ENCODE peak calls at places on chromosomes 7 and 10, in six cellular contexts. Q, I, Z, J, N and D are unnamed samples.

GRCh38 chr10:102422586-102423129 is 2.0 kb downstream of the FBXL15 start:
- DNase-seq in N (no peak), J (no peak), I (no peak), Q (peak; percentile 88), Z (peak; percentile 45), D (no peak)

GRCh38 chr7:33459340-33459751 is 330.0 kb downstream of the BBS9 start:
- DNase-seq in Q (peak; percentile 90), Z (peak; percentile 49), N (no peak), I (peak; percentile 3), J (no peak), D (no peak)

GRCh38 chr7:50352282-50352681 is 47.8 kb downstream of the IKZF1 start:
- DNase-seq in J (peak; percentile 39), N (no peak), Z (no peak), Q (no peak), I (no peak), D (no peak)

GRCh38 chr10:110007171-110007700 is 548 bp upstream of the ADD3 start:
- DNase-seq in I (no peak), J (peak; percentile 5), Z (no peak), N (peak; percentile 41), Q (peak; percentile 47), D (peak; percentile 16)

GRCh38 chr10:349081-349480 is 213.8 kb downstream of the ZMYND11 start:
- DNase-seq in N (no peak), Z (no peak), J (no peak), Q (no peak), I (no peak), D (peak; percentile 49)

GRCh38 chr10:99975106-99975829 is 34.5 kb downstream of the DNMBP start:
- DNase-seq in I (no peak), Q (no peak), Z (no peak), N (no peak), J (no peak), D (no peak)

GRCh38 chr10:124378817-124379510 is 39.8 kb downstream of the OAT start:
- DNase-seq in J (no peak), I (no peak), N (no peak), Q (peak; percentile 33), Z (no peak), D (no peak)

GRCh38 chr7:52586704-52587103 is 448.7 kb upstream of the POM121L12 start:
- DNase-seq in Q (peak; percentile 93), Z (no peak), J (no peak), N (no peak), I (no peak), D (no peak)

GRCh38 chr10:24762966-24763623 is 39.4 kb upstream of the ARHGAP21 start:
- DNase-seq in Z (peak; percentile 33), J (no peak), I (no peak), Q (peak; percentile 86), N (no peak), D (no peak)

GRCh38 chr10:126405239-126405785 is 17.0 kb upstream of the ADAM12 start:
- DNase-seq in Q (no peak), Z (no peak), J (no peak), I (no peak), N (no peak), D (no peak)

GRCh38 chr10:11197854-11198253 is 180.2 kb downstream of the CELF2 start:
- DNase-seq in N (no peak), Q (no peak), J (no peak), I (no peak), Z (no peak), D (no peak)

GRCh38 chr10:111200505-111201186 is 123.8 kb downstream of the ADRA2A start:
- DNase-seq in Z (no peak), J (no peak), I (no peak), N (no peak), Q (no peak), D (no peak)

GRCh38 chr7:105426606-105427146 is 38.0 kb upstream of the SRPK2 start:
- DNase-seq in Z (no peak), Q (no peak), I (no peak), N (no peak), J (no peak), D (no peak)

GRCh38 chr10:44922826-44923545 is 11.8 kb downstream of the TMEM72 start:
- DNase-seq in Q (no peak), I (no peak), Z (no peak), J (no peak), N (no peak), D (no peak)

GRCh38 chr7:93226310-93226709 is at the start of gene HEPACAM2:
- DNase-seq in Q (no peak), J (no peak), I (no peak), N (no peak), Z (no peak), D (no peak)

GRCh38 chr7:93232673-93233018 is 480 bp downstream of the VPS50 start:
- DNase-seq in Q (peak; percentile 8), J (no peak), N (no peak), I (no peak), Z (no peak), D (no peak)

GRCh38 chr7:93228302-93228701 is 2.0 kb upstream of the HEPACAM2 start:
- DNase-seq in Z (peak; percentile 31), J (no peak), N (no peak), I (peak; percentile 23), Q (peak; percentile 60), D (no peak)

GRCh38 chr7:93231264-93231663 is 902 bp upstream of the VPS50 start:
- DNase-seq in J (no peak), I (no peak), Z (no peak), Q (no peak), N (no peak), D (no peak)

GRCh38 chr7:93231799-93232672 is at the start of gene VPS50:
- DNase-seq in Q (peak; percentile 99), N (peak; percentile 79), I (peak; percentile 89), Z (peak; percentile 98), J (peak; percentile 88), D (peak; percentile 98)
- H3K4me3 ChIP-seq in Q (peak within 1 kb of the TSS; percentile 84), N (peak within 1 kb of the TSS; percentile 81), I (peak within 1 kb of the TSS; percentile 93), Z (peak within 1 kb of the TSS; percentile 92), J (peak within 1 kb of the TSS; percentile 93), D (peak within 1 kb of the TSS; percentile 90)

DNA sequence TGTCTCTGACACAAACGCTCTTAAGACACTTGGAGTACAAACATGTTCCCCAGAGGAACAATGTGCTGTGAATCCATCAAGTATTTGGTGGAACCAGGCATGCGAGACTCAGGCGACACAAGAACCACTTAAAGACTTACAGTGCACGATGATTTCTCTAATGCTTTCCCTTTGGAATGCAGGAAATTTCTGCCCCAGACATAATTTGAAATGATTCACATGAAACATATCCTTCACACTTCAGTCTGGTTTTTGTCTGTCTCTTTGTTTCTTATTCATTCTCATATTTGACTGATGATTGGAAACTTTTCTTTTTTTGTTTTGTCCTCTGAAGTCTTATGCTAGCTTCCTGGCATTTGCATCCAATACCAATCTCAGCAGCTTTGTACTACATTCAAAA is 502.8 kb downstream of the PHTF2 start:
- DNase-seq in I (no peak), Z (peak; percentile 45), Q (no peak), N (no peak), J (no peak), D (no peak)
- H3K4me3 ChIP-seq in I (no peak overlapping the region), Z (no peak overlapping the region), Q (no peak overlapping the region), N (no peak overlapping the region), J (no peak overlapping the region), D (no peak overlapping the region)

GRCh38 chr7:42234736-42235135 is 2.3 kb downstream of the GLI3 start:
- DNase-seq in J (no peak), Q (no peak), Z (no peak), I (no peak), N (no peak), D (no peak)
- H3K4me3 ChIP-seq in J (no peak overlapping the region), Q (no peak overlapping the region), Z (no peak overlapping the region), I (peak overlapping the region; percentile 87), N (peak overlapping the region; percentile 79), D (no peak overlapping the region)

GRCh38 chr10:114900658-114901057 is 37.3 kb upstream of the TRUB1 start:
- DNase-seq in J (no peak), Z (no peak), Q (no peak), N (no peak), I (no peak), D (no peak)
- H3K4me3 ChIP-seq in J (no peak overlapping the region), Z (no peak overlapping the region), Q (no peak overlapping the region), N (no peak overlapping the region), I (no peak overlapping the region), D (no peak overlapping the region)

GRCh38 chr7:48087349-48087748 is 1.7 kb upstream of the UPP1 start:
- DNase-seq in Q (peak; percentile 55), N (no peak), Z (peak; percentile 67), I (no peak), J (no peak), D (no peak)
- H3K4me3 ChIP-seq in Q (no peak overlapping the region), N (no peak overlapping the region), Z (no peak overlapping the region), I (no peak overlapping the region), J (no peak overlapping the region), D (no peak overlapping the region)

DNA sequence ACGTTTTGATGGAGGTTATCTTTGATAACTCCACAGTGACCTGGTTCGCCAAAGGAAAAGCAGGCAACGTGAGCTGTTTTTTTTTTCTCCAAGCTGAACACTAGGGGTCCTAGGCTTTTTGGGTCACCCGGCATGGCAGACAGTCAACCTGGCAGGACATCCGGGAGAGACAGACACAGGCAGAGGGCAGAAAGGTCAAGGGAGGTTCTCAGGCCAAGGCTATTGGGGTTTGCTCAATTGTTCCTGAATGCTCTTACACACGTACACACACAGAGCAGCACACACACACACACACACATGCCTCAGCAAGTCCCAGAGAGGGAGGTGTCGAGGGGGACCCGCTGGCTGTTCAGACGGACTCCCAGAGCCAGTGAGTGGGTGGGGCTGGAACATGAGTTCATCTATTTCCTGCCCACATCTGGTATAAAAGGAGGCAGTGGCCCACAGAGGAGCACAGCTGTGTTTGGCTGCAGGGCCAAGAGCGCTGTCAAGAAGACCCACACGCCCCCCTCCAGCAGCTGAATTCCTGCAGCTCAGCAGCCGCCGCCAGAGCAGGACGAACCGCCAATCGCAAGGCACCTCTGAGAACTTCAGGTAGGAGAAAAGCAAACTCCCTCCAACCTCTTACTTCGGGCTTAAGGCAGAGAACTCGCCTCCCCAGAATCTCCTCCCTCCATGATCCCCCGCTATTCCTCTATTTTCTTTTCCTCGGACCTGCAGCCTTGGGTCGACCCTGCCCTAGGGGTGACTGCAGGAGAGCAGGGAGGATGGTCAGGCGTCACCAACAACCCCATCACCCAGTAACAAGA is at the start of gene SERPINE1:
- DNase-seq in N (peak; percentile 47), Q (peak; percentile 95), J (peak; percentile 16), I (peak; percentile 99), Z (peak; percentile 100), D (peak; percentile 99)
- H3K4me3 ChIP-seq in N (peak within 1 kb of the TSS; percentile 35), Q (no peak within 1 kb of the TSS), J (no peak within 1 kb of the TSS), I (peak within 1 kb of the TSS; percentile 91), Z (peak within 1 kb of the TSS; percentile 90), D (peak within 1 kb of the TSS; percentile 56)

DNA sequence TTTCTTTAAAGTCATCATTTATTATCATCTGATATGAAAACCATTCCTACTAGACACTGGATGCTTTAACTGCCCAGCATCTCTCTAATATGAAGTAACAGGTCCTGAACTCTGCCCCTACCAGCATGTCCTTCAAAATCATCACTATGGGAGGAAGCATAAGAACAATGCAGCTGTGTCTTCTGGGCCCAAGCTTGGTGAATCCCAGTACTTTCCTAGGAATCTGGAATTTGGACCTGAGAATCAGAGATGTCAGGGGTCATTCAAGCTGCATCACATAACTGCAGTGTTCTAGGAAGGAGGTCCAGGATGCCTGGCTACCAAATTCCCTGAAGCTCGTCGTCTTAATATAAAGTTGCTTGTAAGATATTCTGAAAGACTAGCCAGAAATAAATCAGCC is 182.7 kb downstream of the AHR start:
- DNase-seq in I (no peak), J (no peak), N (no peak), Q (no peak), Z (no peak), D (no peak)
- H3K4me3 ChIP-seq in I (no peak overlapping the region), J (no peak overlapping the region), N (no peak overlapping the region), Q (no peak overlapping the region), Z (no peak overlapping the region), D (no peak overlapping the region)

GRCh38 chr10:5691786-5692185 is 7.1 kb downstream of the TASOR2 start:
- DNase-seq in Q (no peak), Z (no peak), J (no peak), I (no peak), N (no peak), D (no peak)
- H3K4me3 ChIP-seq in Q (no peak overlapping the region), Z (no peak overlapping the region), J (no peak overlapping the region), I (no peak overlapping the region), N (peak overlapping the region; percentile 54), D (peak overlapping the region; percentile 80)